ENCODE peak calls at places on chromosomes 7 and 10, in four cellular contexts. L is testis, U is suprapubic skin, Q is heart left ventricle. Z is an unnamed sample.

GRCh38 chr10:97426776-97427570 is 982 bp downstream of the PGAM1 start:
- DNase-seq in L (peak; percentile 28), Q (no peak), U (no peak), Z (no peak)

GRCh38 chr7:27154901-27155815 is 1.3 kb downstream of the HOXA7 start:
- DNase-seq in U (peak; percentile 70), Q (peak; percentile 10), L (peak; percentile 10), Z (no peak)

GRCh38 chr10:118915161-118915560 is 114.4 kb upstream of the NANOS1 start:
- DNase-seq in Q (no peak), L (no peak), U (no peak), Z (no peak)

GRCh38 chr7:27739301-27739913 is 555 bp upstream of the TAX1BP1 start:
- DNase-seq in U (no peak), L (no peak), Q (no peak), Z (no peak)

GRCh38 chr7:91287685-91288084 is 23.5 kb downstream of the FZD1 start:
- DNase-seq in L (no peak), Q (no peak), U (no peak), Z (no peak)

GRCh38 chr7:144531181-144531580 is 127.7 kb upstream of the NOBOX start:
- DNase-seq in Q (no peak), L (no peak), U (no peak), Z (no peak)

GRCh38 chr7:155865830-155866545 is 53.7 kb upstream of the SHH start:
- DNase-seq in Q (no peak), U (peak; percentile 32), L (peak; percentile 13), Z (no peak)

GRCh38 chr10:50917486-50917885 is 32.1 kb upstream of the A1CF start:
- DNase-seq in Q (no peak), U (no peak), L (no peak), Z (no peak)

GRCh38 chr10:34565934-34566333 is 249.2 kb downstream of the PARD3 start:
- DNase-seq in U (no peak), Q (no peak), L (no peak), Z (no peak)

GRCh38 chr7:270351-270983 is 19.5 kb upstream of the FOXL3 start:
- DNase-seq in U (no peak), Q (peak; percentile 7), L (peak; percentile 57), Z (no peak)

GRCh38 chr10:28367865-28368541 is 65.1 kb upstream of the MPP7 start:
- DNase-seq in U (no peak), Q (peak; percentile 33), L (no peak), Z (no peak)

GRCh38 chr7:10790910-10791309 is 182.8 kb upstream of the PHF14 start:
- DNase-seq in L (no peak), U (no peak), Q (no peak), Z (no peak)

GRCh38 chr10:124864421-124865193 is 63.0 kb downstream of the ABRAXAS2 start:
- DNase-seq in L (no peak), Q (peak; percentile 90), U (no peak), Z (no peak)

GRCh38 chr7:70775570-70776156 is 356.3 kb upstream of the GALNT17 start:
- DNase-seq in Q (no peak), L (no peak), U (no peak), Z (no peak)

GRCh38 chr10:110363572-110364411 is 59.1 kb upstream of the SMNDC1 start:
- DNase-seq in Q (no peak), L (peak; percentile 56), U (no peak), Z (no peak)

GRCh38 chr10:6083523-6084475 is 5.0 kb upstream of the RBM17 start:
- DNase-seq in L (no peak), Q (no peak), U (no peak), Z (no peak)

GRCh38 chr10:12388671-12389070 is 39.3 kb downstream of the CAMK1D start:
- DNase-seq in Q (no peak), L (no peak), U (no peak), Z (no peak)

GRCh38 chr10:86281396-86281795 is 85.2 kb downstream of the GRID1 start:
- DNase-seq in L (no peak), U (no peak), Q (no peak), Z (no peak)

GRCh38 chr7:116316838-116317612 is 106.7 kb downstream of the TES start:
- DNase-seq in U (peak; percentile 65), L (peak; percentile 23), Q (peak; percentile 69), Z (no peak)

GRCh38 chr10:3203198-3203597 is 30.6 kb upstream of the PITRM1 start:
- DNase-seq in L (no peak), Q (no peak), U (no peak), Z (no peak)

GRCh38 chr7:109351493-109351892 is 781.8 kb downstream of the DNAJB9 start:
- DNase-seq in U (no peak), Q (no peak), L (no peak), Z (no peak)

GRCh38 chr10:122034149-122034756 is 45.3 kb downstream of the TACC2 start:
- DNase-seq in Q (no peak), L (no peak), U (no peak), Z (no peak)

GRCh38 chr7:44278451-44279161 is 46.8 kb downstream of the CAMK2B start:
- DNase-seq in Q (peak; percentile 23), L (no peak), U (peak; percentile 42), Z (peak; percentile 6)

GRCh38 chr7:108211382-108212201 is 81.4 kb upstream of the LAMB4 start:
- DNase-seq in U (no peak), Q (no peak), L (no peak), Z (no peak)

DNA sequence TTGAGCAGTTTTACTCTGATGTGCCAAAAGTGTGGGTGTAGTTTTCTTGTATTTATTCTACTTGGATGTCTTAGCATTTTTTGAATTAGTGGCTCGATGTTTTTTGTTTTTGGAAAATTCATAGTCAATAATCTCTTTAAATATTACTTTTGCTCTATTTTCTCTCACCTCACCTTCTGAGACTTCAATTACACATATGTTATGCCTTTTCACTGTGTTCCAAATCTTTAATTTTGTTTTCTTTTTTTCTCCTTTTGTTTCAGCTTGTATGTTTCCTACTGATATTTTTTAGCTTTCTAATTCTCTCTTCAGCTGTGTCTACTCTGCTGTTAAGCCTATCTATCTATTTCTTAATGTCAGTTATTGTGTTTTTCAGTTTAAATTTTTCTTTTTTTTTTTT is 69.5 kb downstream of the ZNF503 start:
- DNase-seq in U (no peak), Q (no peak), L (no peak), Z (no peak)
- H3K27ac ChIP-seq in U (no peak overlapping the region), Q (no peak overlapping the region), L (no peak overlapping the region), Z (no peak overlapping the region)

GRCh38 chr7:151064993-151065392 is 5.6 kb downstream of the SLC4A2 start:
- DNase-seq in Q (no peak), L (no peak), U (no peak), Z (no peak)
- H3K4me1 ChIP-seq in Q (peaks cover 34% of the 10 kb centered on the region), L (peaks cover 32% of the 10 kb centered on the region), U (peaks cover 38% of the 10 kb centered on the region), Z (peaks cover 22% of the 10 kb centered on the region)

GRCh38 chr7:3042861-3043489 is 692 bp downstream of the CARD11 start:
- DNase-seq in Q (no peak), U (no peak), L (no peak), Z (no peak)
- TF ChIP-seq POLR2A in Q (no peak), U (no peak), L (no peak), Z (no peak)

DNA sequence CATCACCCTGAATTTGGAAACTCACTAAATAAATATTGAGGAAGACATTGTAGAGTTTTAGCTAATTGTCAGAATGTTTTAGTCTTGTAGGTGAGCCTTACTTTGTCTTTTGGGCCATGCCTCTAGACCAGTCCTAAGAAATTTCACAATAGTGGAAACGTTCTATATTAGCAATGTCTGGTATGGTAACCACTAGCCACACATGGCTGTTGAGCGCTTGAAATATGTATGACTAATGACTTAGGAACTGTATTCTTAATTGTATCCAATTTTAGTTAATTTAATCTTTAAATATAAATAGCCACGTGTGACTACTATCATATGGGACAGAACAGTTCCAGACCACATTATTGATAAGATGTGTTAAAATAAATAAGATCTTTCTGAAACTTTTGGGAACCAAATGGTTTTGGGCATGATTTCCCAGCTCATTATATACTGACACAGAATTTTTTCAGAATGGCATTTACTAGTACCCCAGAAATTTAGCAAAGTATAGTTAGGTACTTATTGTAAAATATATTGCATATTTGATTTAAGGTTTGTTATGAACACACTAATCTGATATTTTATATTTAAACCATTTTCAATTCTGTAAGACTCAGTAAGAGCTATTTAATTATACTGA is 95.0 kb downstream of the VPS50 start:
- DNase-seq in Q (no peak), L (no peak), U (no peak), Z (no peak)
- H3K27ac ChIP-seq in Q (no peak overlapping the region), L (no peak overlapping the region), U (no peak overlapping the region), Z (no peak overlapping the region)

DNA sequence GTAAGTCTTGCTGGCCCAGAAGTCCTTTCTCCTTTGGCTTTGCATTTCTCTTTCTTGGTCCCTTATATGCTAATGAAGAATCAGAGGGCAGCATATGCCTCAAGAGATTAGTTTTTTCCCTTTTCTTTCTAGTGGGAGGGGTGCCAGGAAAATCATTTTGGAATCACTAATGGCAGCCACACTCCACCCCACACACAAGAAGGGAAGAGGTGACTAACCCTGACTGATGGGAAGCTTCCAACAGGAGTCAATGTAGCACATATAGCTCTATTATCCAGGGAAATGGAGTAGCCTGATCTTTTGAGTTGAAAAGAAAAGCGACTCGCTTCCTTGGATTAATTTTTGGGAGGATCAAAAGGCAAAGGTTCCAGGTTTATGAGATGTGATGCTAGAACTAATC is 225.3 kb downstream of the KIF20B start:
- DNase-seq in L (no peak), Q (no peak), U (no peak), Z (no peak)
- H3K4me1 ChIP-seq in L (no peaks in the 10 kb centered on the region), Q (no peaks in the 10 kb centered on the region), U (no peaks in the 10 kb centered on the region), Z (no peaks in the 10 kb centered on the region)

GRCh38 chr7:29078286-29078685 is 68.1 kb downstream of the CPVL start:
- DNase-seq in U (no peak), Q (no peak), L (no peak), Z (no peak)
- TF ChIP-seq POLR2A in U (no peak), Q (no peak), L (no peak), Z (no peak)

DNA sequence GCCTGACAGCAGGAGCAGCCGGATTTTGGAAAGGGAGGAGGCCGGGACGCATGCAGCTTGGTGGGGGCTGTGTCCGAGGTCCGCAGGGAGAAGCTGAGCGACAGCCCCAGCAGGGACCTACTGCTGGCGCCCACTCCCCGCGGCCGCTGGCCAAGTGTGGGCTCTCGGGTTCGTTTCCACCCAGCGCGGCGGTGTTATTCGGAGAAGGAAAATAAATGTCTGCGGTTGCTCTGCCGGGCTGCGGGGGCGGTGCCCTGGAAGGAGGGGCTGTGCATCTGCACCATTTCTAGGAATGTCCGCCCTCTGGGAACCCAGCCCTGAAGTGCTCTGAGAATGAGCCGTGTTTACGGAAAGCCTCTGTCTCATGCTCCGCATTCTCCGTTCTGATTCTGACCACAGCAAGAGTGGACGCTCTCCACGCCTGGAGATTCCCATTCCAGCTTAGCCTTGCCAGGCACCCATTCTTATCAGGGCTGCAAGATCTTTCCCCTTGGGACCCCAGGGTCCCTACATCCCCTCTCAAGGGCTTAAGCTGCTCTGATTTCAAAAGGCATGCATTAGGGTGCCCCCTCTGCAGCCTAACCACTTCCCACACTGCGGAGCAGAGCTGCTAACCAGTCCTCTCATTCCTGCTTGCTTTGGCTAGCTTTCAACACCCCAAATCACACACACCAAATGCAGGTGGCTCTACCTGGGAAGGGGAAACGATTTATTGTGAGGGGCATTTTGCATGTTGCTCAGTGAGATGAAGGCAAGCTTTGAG is 256.6 kb upstream of the GLI3 start:
- DNase-seq in Q (peak; percentile 89), L (peak; percentile 79), U (peak; percentile 88), Z (peak; percentile 86)
- H3K27ac ChIP-seq in Q (peak overlapping the region; percentile 1), L (no peak overlapping the region), U (peak overlapping the region; percentile 26), Z (peak overlapping the region; percentile 52)

DNA sequence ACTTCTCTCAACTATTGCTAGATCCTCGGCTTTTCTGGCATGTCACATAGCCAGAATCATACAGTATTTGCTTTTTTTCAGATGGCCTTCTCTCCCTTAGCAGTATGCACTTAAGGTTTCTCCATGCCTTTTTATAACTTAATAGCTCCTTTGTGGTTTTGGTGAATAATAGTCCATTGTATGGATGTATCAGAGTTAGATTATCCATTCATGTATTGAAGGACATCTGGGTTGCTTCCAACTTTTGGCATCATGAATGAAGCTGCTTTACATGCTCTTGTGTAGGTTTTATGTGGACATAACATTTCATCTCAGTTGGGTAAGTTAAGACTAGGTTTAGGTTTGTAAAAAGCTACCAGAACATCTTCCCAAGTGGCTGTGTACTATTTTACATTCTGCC is 4.6 kb downstream of the ATP5F1C start:
- DNase-seq in U (no peak), Q (no peak), L (peak; percentile 38), Z (no peak)
- H3K4me1 ChIP-seq in U (peaks cover 46% of the 10 kb centered on the region), Q (peaks cover 83% of the 10 kb centered on the region), L (peaks cover 20% of the 10 kb centered on the region), Z (peaks cover 11% of the 10 kb centered on the region)

Z was measured in ovary.